ENCODE peak calls at places on chromosomes 2 and 18, in seven cellular contexts. J is SK-N-SH; Z is heart right ventricle; M is dorsolateral prefrontal cortex; Y is Peyer's patch; R is GM23338; C is CD4-positive, CD25-positive, alpha-beta regulatory T cell. T is an unnamed sample.

GRCh38 chr2:171923206-171923605 is 945 bp downstream of the HAT1 start:
- DNase-seq in J (no peak), R (peak), Y (no peak), Z (no peak), C (no peak), M (no peak), T (peak)

GRCh38 chr2:19355416-19355821 is 3.0 kb downstream of the OSR1 start:
- DNase-seq in J (peak), Y (no peak), C (no peak), R (no peak), Z (no peak), M (no peak), T (no peak)

GRCh38 chr2:188978291-188979081 is 4.3 kb downstream of the COL3A1 start:
- DNase-seq in R (peak), C (no peak), Y (no peak), M (no peak), J (no peak), Z (peak), T (no peak)

GRCh38 chr18:48862678-48863270 is 88.0 kb downstream of the SMAD7 start:
- DNase-seq in J (no peak), R (no peak), Y (no peak), M (no peak), C (no peak), Z (no peak), T (no peak)

GRCh38 chr18:10797882-10798281 is 272.1 kb downstream of the NAPG start:
- DNase-seq in C (no peak), R (peak), M (no peak), Y (no peak), J (no peak), Z (no peak), T (no peak)

GRCh38 chr2:7707723-7708122 is 790.5 kb downstream of the RNF144A start:
- DNase-seq in R (no peak), Y (no peak), C (no peak), M (no peak), Z (no peak), J (no peak), T (no peak)

GRCh38 chr18:35386600-35387366 is 9.6 kb upstream of the ZNF396 start:
- DNase-seq in J (peak), Z (peak), M (peak), R (peak), C (peak), Y (peak), T (no peak)

GRCh38 chr2:26086155-26086634 is 52.3 kb downstream of the RAB10 start:
- DNase-seq in R (no peak), M (no peak), Y (no peak), C (no peak), Z (no peak), J (no peak), T (no peak)

GRCh38 chr18:41783879-41784278 is 171.2 kb upstream of the PIK3C3 start:
- DNase-seq in R (no peak), M (no peak), Y (no peak), C (no peak), Z (no peak), J (no peak), T (no peak)

GRCh38 chr2:157107877-157108276 is 149.6 kb upstream of the GALNT5 start:
- DNase-seq in Y (no peak), R (no peak), C (no peak), Z (no peak), J (no peak), M (no peak), T (no peak)

GRCh38 chr2:64698668-64699444 is 45.1 kb upstream of the SERTAD2 start:
- DNase-seq in C (no peak), Z (no peak), J (no peak), Y (no peak), M (no peak), R (no peak), T (no peak)

GRCh38 chr2:178271629-178272333 is 77.5 kb downstream of the OSBPL6 start:
- DNase-seq in J (no peak), R (no peak), Z (peak), C (no peak), M (peak), Y (peak), T (no peak)

GRCh38 chr2:227383687-227384086 is 4.1 kb downstream of the SCYGR1 start:
- DNase-seq in C (no peak), Z (no peak), M (no peak), Y (no peak), J (no peak), R (no peak), T (no peak)

GRCh38 chr2:67289921-67290371 is 107.2 kb upstream of the ETAA1 start:
- DNase-seq in C (no peak), M (no peak), Z (no peak), J (no peak), R (no peak), Y (no peak), T (no peak)

GRCh38 chr2:70902067-70902442 is 33.6 kb upstream of the ATP6V1B1 start:
- DNase-seq in J (peak), M (no peak), Y (no peak), R (no peak), Z (no peak), C (no peak), T (no peak)
- H3K4me3 ChIP-seq in J (peak), M (peak), Y (no peak), R (peak), Z (peak), C (no peak), T (peak)

GRCh38 chr2:61671561-61672315 is 133.6 kb upstream of the XPO1 start:
- DNase-seq in Y (no peak), Z (no peak), C (no peak), J (no peak), M (no peak), R (no peak), T (no peak)
- H3K4me3 ChIP-seq in Y (no peak), Z (peak), C (peak), J (no peak), M (peak), R (no peak), T (peak)

GRCh38 chr2:240369725-240370585 is 65.5 kb upstream of the GPC1 start:
- DNase-seq in M (peak), Z (peak), J (no peak), C (no peak), R (no peak), Y (no peak), T (peak)
- H3K4me3 ChIP-seq in M (no peak), Z (no peak), J (no peak), C (no peak), R (no peak), Y (no peak), T (no peak)

GRCh38 chr18:75544051-75544481 is 116.6 kb upstream of the SMIM21 start:
- DNase-seq in Z (no peak), R (no peak), J (no peak), M (no peak), Y (no peak), C (no peak), T (no peak)
- H3K4me3 ChIP-seq in Z (no peak), R (no peak), J (no peak), M (no peak), Y (no peak), C (no peak), T (no peak)

DNA sequence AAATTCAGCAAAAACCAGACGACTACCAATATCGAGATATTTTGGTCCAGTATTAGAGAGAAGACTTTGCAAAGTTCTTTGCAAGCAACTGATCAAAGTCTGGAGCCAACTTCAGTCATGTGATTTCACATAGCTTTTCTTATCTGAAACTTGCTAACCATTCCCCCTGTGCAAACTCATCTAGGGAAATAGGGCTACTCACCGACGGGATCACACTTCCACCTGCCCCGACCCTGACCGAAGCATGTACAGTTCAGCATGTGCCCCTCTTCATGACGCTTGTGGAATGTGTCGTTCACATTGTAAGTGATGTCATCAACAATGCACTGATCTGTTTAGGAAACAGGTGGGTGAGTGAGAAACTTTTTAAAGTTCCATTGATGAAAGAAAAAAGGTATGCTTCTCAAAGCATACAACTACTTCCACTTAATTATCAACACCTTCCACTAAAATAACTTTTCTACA is 15.4 kb downstream of the FN1 start:
- DNase-seq in J (no peak), M (no peak), C (no peak), Z (no peak), R (no peak), Y (no peak), T (no peak)
- H3K4me3 ChIP-seq in J (no peak), M (no peak), C (no peak), Z (no peak), R (no peak), Y (no peak), T (no peak)

DNA sequence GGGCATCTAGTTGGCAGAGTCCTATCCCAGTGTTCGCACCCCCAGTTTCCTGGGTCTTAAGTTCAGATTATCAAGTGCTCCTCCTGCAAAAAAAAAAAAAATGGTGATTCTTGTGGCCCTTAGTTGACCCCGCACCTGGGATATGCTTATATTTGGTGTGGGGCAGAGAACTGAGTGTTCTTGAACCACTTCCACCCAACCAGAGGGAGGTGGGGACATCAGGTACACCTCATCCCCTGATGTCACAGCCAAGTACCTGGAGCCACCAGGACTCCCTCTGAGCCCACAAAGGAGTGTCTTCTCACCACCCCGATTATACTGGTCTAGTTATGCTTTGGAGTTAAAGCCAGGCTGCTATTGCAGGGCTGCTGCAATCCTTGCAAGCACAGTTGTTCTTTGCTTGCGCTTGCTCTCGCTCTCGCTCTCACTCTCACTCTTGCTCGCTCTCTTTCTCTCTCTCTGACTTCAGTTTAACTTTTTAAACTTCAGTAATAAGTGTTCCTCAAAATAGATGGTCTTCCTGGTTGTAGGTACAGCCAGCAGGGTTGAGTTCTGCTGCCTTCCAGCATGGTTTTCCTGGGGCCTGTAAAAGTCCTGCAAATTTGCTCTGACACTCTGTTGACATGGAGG is 265.7 kb downstream of the NEDD4L start:
- DNase-seq in J (no peak), C (no peak), Z (no peak), R (no peak), M (no peak), Y (no peak), T (peak)
- H3K4me3 ChIP-seq in J (no peak), C (peak), Z (no peak), R (no peak), M (no peak), Y (no peak), T (no peak)

DNA sequence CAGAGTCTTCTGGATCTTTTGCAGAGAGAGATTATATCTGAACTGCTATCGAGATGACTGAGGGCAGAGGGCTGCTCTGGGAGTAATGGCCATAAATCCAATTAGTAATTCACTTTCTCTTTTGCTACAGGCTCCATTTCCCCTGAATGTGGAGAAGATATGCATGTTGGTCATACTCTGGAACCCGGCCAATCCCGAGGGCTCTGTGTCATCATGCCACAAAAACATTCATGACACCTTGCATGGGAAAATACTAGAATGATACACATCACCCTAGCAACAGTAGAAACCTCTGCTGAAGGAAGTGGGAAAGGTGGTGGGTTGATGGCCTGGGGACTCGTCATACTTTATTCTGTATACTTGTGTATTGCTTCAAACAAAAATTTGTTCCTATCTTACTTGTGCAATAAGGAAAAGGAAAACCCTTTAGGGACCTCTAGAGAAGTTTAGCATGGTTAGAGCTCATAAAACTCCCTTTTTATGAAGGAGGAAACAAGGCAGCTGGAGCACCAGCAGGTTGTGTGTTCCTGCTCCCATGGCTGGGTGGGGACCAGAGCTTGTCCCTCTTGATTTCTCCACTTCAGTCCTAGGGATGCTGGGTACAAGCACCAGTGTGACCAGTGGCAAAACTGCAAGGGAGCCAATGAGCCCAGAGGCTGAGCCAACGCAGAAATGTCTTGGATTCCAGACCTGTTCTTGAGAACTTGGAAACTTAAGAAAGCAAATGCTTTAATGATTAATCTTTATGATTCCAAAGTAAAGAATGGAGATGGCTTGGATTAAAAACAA is 25.9 kb downstream of the CTAGE1 start:
- DNase-seq in R (no peak), M (no peak), Y (peak), Z (no peak), J (peak), C (no peak), T (no peak)
- H3K4me3 ChIP-seq in R (no peak), M (no peak), Y (no peak), Z (no peak), J (no peak), C (no peak), T (no peak)